ENCODE peak calls at places on chromosomes 5 and 9, in nine cellular contexts. K is neural progenitor cell, J is cardiac muscle cell, O is RWPE1, X is GM06990, E is Calu3, L is GM10248, A is fibroblast of lung, C is RWPE2. Q is an unnamed sample.

GRCh38 chr9:2479056-2479565 is 142.5 kb upstream of the VLDLR start:
- DNase-seq in K (no peak), J (no peak), O (no peak), X (no peak), E (no peak), L (no peak), A (no peak), C (no peak), Q (no peak)

GRCh38 chr9:82593436-82593835 is 469.5 kb downstream of the RASEF start:
- DNase-seq in K (no peak), J (no peak), O (no peak), X (no peak), E (no peak), L (no peak), A (no peak), C (no peak), Q (no peak)

GRCh38 chr5:4802044-4802443 is 338.1 kb upstream of the ADAMTS16 start:
- DNase-seq in K (no peak), J (no peak), O (no peak), X (no peak), E (no peak), L (no peak), A (peak; percentile 56), C (no peak), Q (peak; percentile 3)

GRCh38 chr5:178246736-178247135 is 14.1 kb upstream of the PHYKPL start:
- DNase-seq in K (no peak), J (no peak), O (no peak), X (no peak), E (no peak), L (no peak), A (no peak), C (peak; percentile 47), Q (no peak)

GRCh38 chr5:145689235-145689634 is 145.9 kb downstream of the PRELID2 start:
- DNase-seq in K (no peak), J (no peak), O (no peak), X (no peak), E (no peak), L (peak; percentile 13), A (no peak), C (no peak), Q (no peak)

GRCh38 chr5:173765030-173765644 is 123.0 kb upstream of the CPEB4 start:
- DNase-seq in K (no peak), J (no peak), O (no peak), X (no peak), E (no peak), L (no peak), A (peak; percentile 5), C (no peak), Q (no peak)

GRCh38 chr9:108297025-108297424 is 558.8 kb downstream of the ACTL7B start:
- DNase-seq in K (no peak), J (peak; percentile 76), O (no peak), X (no peak), E (no peak), L (no peak), A (peak; percentile 74), C (no peak), Q (peak; percentile 99)

GRCh38 chr5:136004436-136004835 is 24.4 kb upstream of the TGFBI start:
- DNase-seq in K (no peak), J (no peak), O (peak; percentile 64), X (no peak), E (no peak), L (no peak), A (peak; percentile 83), C (no peak), Q (peak; percentile 91)

GRCh38 chr5:138725153-138725884 is 27.9 kb upstream of the CTNNA1 start:
- DNase-seq in K (peak; percentile 66), J (peak; percentile 77), O (peak; percentile 92), X (no peak), E (peak; percentile 93), L (no peak), A (peak; percentile 71), C (peak; percentile 93), Q (peak; percentile 67)

GRCh38 chr5:149443210-149443609 is 64.1 kb upstream of the IL17B start:
- DNase-seq in K (no peak), J (no peak), O (no peak), X (no peak), E (no peak), L (no peak), A (no peak), C (no peak), Q (no peak)

DNA sequence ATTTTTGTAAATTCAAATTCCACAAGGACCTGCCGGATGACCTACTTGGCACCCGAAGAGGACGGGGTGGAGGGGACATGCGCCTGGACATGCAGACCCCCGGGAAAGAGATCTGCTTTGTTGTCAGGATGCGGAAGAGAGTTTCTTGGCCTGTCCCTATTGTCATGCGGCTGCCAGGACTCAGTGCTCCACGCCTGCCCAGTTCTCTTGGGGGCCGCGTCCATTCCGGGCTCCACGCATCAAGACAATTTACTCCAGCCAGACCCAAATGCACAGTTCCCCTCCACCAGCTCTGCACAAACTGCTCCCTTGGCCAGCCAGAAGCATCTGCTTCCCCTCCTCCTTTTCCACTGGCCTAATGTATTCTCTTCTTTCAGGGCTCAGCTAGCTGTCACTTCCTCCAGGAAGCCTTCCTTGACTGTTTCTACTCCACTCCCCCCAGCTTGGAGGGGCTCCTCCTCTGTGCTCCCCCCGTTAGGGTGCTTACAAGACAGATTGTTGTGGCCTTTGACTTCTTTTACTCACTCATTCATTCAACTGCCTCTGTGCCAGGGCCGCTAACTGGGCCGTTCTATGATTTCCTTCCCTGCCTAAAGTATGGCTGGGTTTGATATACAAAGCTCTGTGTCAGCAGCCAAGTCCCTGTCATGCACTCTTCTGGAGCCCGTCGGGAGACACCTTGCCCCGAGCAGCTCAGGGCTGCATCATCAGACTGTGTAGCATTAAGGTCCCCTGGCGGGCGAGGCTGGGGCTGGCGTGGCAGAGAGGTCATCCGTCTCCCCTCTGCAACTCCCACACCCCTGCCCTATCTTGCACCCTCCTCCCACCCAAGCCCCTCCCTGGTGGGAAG is 6.6 kb downstream of the FIBCD1 start:
- DNase-seq in K (peak; percentile 59), J (peak; percentile 65), O (no peak), X (no peak), E (no peak), L (no peak), A (no peak), C (no peak), Q (no peak)
- TF ChIP-seq CTCF in K (peak; percentile 25), J (peak; percentile 22), O (no peak), X (no peak), E (no peak), L (no peak), A (peak; percentile 38), C (peak; percentile 40), Q (no peak)

GRCh38 chr5:180217797-180218196 is 8.8 kb upstream of the RASGEF1C start:
- DNase-seq in K (no peak), J (no peak), O (no peak), X (no peak), E (no peak), L (no peak), A (no peak), C (no peak), Q (no peak)
- TF ChIP-seq CTCF in K (no peak), J (no peak), O (no peak), X (no peak), E (no peak), L (no peak), A (no peak), C (no peak), Q (no peak)

GRCh38 chr9:98977813-98978212 is 34.1 kb downstream of the COL15A1 start:
- DNase-seq in K (no peak), J (no peak), O (no peak), X (no peak), E (no peak), L (no peak), A (no peak), C (no peak), Q (no peak)

GRCh38 chr9:98978231-98978681 is 34.5 kb downstream of the COL15A1 start:
- DNase-seq in K (peak; percentile 88), J (peak; percentile 39), O (no peak), X (no peak), E (no peak), L (no peak), A (no peak), C (no peak), Q (no peak)

GRCh38 chr9:98975838-98976237 is 32.1 kb downstream of the COL15A1 start:
- DNase-seq in K (no peak), J (no peak), O (no peak), X (no peak), E (no peak), L (no peak), A (no peak), C (no peak), Q (no peak)

GRCh38 chr9:98974994-98975712 is 31.4 kb downstream of the COL15A1 start:
- DNase-seq in K (peak; percentile 91), J (peak; percentile 76), O (peak; percentile 92), X (peak; percentile 80), E (peak; percentile 84), L (peak; percentile 89), A (peak; percentile 62), C (no peak), Q (peak; percentile 54)

GRCh38 chr9:98977246-98977681 is 33.6 kb downstream of the COL15A1 start:
- DNase-seq in K (no peak), J (no peak), O (no peak), X (no peak), E (no peak), L (no peak), A (no peak), C (no peak), Q (no peak)
- TF ChIP-seq CTCF in K (no peak), J (no peak), O (no peak), X (no peak), E (no peak), L (no peak), A (no peak), C (no peak), Q (no peak)

GRCh38 chr9:14307989-14308750 is 5.8 kb downstream of the NFIB start:
- DNase-seq in K (no peak), J (peak; percentile 65), O (no peak), X (no peak), E (no peak), L (no peak), A (peak; percentile 78), C (no peak), Q (no peak)

GRCh38 chr9:14309403-14309802 is 4.5 kb downstream of the NFIB start:
- DNase-seq in K (no peak), J (peak; percentile 93), O (no peak), X (no peak), E (peak; percentile 41), L (no peak), A (peak; percentile 96), C (no peak), Q (no peak)

GRCh38 chr9:14310247-14310646 is 3.7 kb downstream of the NFIB start:
- DNase-seq in K (no peak), J (no peak), O (no peak), X (no peak), E (no peak), L (no peak), A (no peak), C (no peak), Q (no peak)

GRCh38 chr9:14306672-14307646 is 7.0 kb downstream of the NFIB start:
- DNase-seq in K (peak; percentile 7), J (no peak), O (no peak), X (no peak), E (no peak), L (no peak), A (peak; percentile 79), C (no peak), Q (no peak)

DNA sequence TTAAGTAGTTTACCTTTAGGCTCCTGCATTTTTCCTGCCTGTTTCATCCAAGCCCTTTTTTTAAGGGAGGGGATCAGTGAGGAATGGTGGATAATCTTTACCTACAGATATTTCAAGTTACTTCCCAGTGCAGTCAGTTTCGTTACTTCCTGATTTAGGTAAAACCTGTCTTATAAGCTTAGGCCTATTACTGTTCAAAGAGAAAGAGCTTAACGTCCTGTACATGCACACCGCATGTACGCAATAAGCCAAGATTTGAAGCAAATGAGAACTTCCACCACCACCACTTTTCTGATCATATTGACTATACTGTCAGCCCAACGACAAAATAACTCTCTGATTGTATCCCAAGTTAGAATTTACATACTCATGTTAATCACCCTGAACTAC is 5.2 kb downstream of the NFIB start:
- DNase-seq in K (no peak), J (no peak), O (no peak), X (no peak), E (no peak), L (no peak), A (peak; percentile 37), C (no peak), Q (no peak)
- TF ChIP-seq CTCF in K (no peak), J (no peak), O (no peak), X (no peak), E (no peak), L (no peak), A (no peak), C (no peak), Q (no peak)